ENCODE peak calls at places on chromosomes 11 and 22, in ten cellular contexts. One of them, this sample, is unnamed.

GRCh38 chr11:132284048-132284447 is 913.6 kb downstream of the NTM start:
- DNase-seq in fibroblast of lung: no peak
- DNase-seq in uterus: no peak
- DNase-seq in thoracic aorta: no peak
- DNase-seq in epithelial cell of prostate: no peak
- DNase-seq in heart right ventricle: no peak
- DNase-seq in right lobe of liver: no peak
- DNase-seq in body of pancreas: no peak
- DNase-seq in A549: no peak
- DNase-seq in neuronal stem cell: no peak
- DNase-seq in this sample: no peak

GRCh38 chr11:19025799-19026406 is 34.6 kb downstream of the MRGPRX2 start:
- DNase-seq in thoracic aorta: no peak
- DNase-seq in fibroblast of lung: no peak
- DNase-seq in uterus: no peak
- DNase-seq in heart right ventricle: peak
- DNase-seq in epithelial cell of prostate: no peak
- DNase-seq in body of pancreas: no peak
- DNase-seq in A549: no peak
- DNase-seq in right lobe of liver: no peak
- DNase-seq in neuronal stem cell: no peak
- DNase-seq in this sample: no peak

GRCh38 chr11:68138256-68138655 is 17.1 kb upstream of the CHKA start:
- DNase-seq in fibroblast of lung: no peak
- DNase-seq in right lobe of liver: no peak
- DNase-seq in A549: no peak
- DNase-seq in body of pancreas: no peak
- DNase-seq in epithelial cell of prostate: no peak
- DNase-seq in thoracic aorta: no peak
- DNase-seq in uterus: no peak
- DNase-seq in neuronal stem cell: no peak
- DNase-seq in heart right ventricle: no peak
- DNase-seq in this sample: no peak

GRCh38 chr11:65424200-65425104 is 1.9 kb downstream of the NEAT1 start:
- DNase-seq in fibroblast of lung: peak
- DNase-seq in uterus: peak
- DNase-seq in body of pancreas: peak
- DNase-seq in epithelial cell of prostate: no peak
- DNase-seq in heart right ventricle: peak
- DNase-seq in A549: no peak
- DNase-seq in right lobe of liver: peak
- DNase-seq in neuronal stem cell: no peak
- DNase-seq in thoracic aorta: no peak
- DNase-seq in this sample: no peak

GRCh38 chr11:119920666-119921065 is 191.7 kb upstream of the NECTIN1 start:
- DNase-seq in A549: no peak
- DNase-seq in fibroblast of lung: no peak
- DNase-seq in heart right ventricle: no peak
- DNase-seq in body of pancreas: no peak
- DNase-seq in neuronal stem cell: no peak
- DNase-seq in epithelial cell of prostate: no peak
- DNase-seq in thoracic aorta: no peak
- DNase-seq in uterus: no peak
- DNase-seq in right lobe of liver: no peak
- DNase-seq in this sample: no peak

GRCh38 chr11:116328410-116328809 is 444.4 kb downstream of the BUD13 start:
- DNase-seq in body of pancreas: no peak
- DNase-seq in right lobe of liver: no peak
- DNase-seq in epithelial cell of prostate: no peak
- DNase-seq in A549: no peak
- DNase-seq in thoracic aorta: no peak
- DNase-seq in neuronal stem cell: no peak
- DNase-seq in heart right ventricle: no peak
- DNase-seq in uterus: no peak
- DNase-seq in fibroblast of lung: no peak
- DNase-seq in this sample: no peak

GRCh38 chr11:28457481-28458145 is 349.4 kb downstream of the METTL15 start:
- DNase-seq in uterus: no peak
- DNase-seq in neuronal stem cell: no peak
- DNase-seq in heart right ventricle: no peak
- DNase-seq in body of pancreas: no peak
- DNase-seq in thoracic aorta: no peak
- DNase-seq in epithelial cell of prostate: no peak
- DNase-seq in right lobe of liver: no peak
- DNase-seq in fibroblast of lung: no peak
- DNase-seq in A549: no peak
- DNase-seq in this sample: no peak

GRCh38 chr11:64766881-64767280 is 7.1 kb upstream of the PYGM start:
- DNase-seq in body of pancreas: no peak
- DNase-seq in uterus: no peak
- DNase-seq in fibroblast of lung: no peak
- DNase-seq in thoracic aorta: no peak
- DNase-seq in heart right ventricle: no peak
- DNase-seq in A549: no peak
- DNase-seq in right lobe of liver: no peak
- DNase-seq in epithelial cell of prostate: no peak
- DNase-seq in neuronal stem cell: no peak
- DNase-seq in this sample: no peak

GRCh38 chr11:62804310-62805043 is 763 bp downstream of the NXF1 start:
- DNase-seq in fibroblast of lung: peak
- DNase-seq in uterus: no peak
- DNase-seq in epithelial cell of prostate: no peak
- DNase-seq in A549: no peak
- DNase-seq in body of pancreas: no peak
- DNase-seq in neuronal stem cell: no peak
- DNase-seq in heart right ventricle: no peak
- DNase-seq in right lobe of liver: no peak
- DNase-seq in thoracic aorta: no peak
- DNase-seq in this sample: no peak

GRCh38 chr22:49992921-49993648 is 19.5 kb downstream of the IL17REL start:
- DNase-seq in neuronal stem cell: no peak
- DNase-seq in right lobe of liver: peak
- DNase-seq in body of pancreas: peak
- DNase-seq in A549: peak
- DNase-seq in fibroblast of lung: peak
- DNase-seq in heart right ventricle: peak
- DNase-seq in uterus: peak
- DNase-seq in thoracic aorta: peak
- DNase-seq in epithelial cell of prostate: no peak
- DNase-seq in this sample: peak

GRCh38 chr22:43207849-43208702 is 21.1 kb upstream of the TTLL12 start:
- DNase-seq in epithelial cell of prostate: no peak
- DNase-seq in uterus: no peak
- DNase-seq in heart right ventricle: no peak
- DNase-seq in right lobe of liver: no peak
- DNase-seq in A549: no peak
- DNase-seq in neuronal stem cell: no peak
- DNase-seq in body of pancreas: no peak
- DNase-seq in fibroblast of lung: no peak
- DNase-seq in thoracic aorta: no peak
- DNase-seq in this sample: no peak

GRCh38 chr11:44835979-44836378 is 109.2 kb downstream of the TSPAN18 start:
- DNase-seq in heart right ventricle: no peak
- DNase-seq in fibroblast of lung: no peak
- DNase-seq in uterus: no peak
- DNase-seq in right lobe of liver: no peak
- DNase-seq in epithelial cell of prostate: no peak
- DNase-seq in A549: no peak
- DNase-seq in neuronal stem cell: no peak
- DNase-seq in thoracic aorta: no peak
- DNase-seq in body of pancreas: no peak
- DNase-seq in this sample: no peak

DNA sequence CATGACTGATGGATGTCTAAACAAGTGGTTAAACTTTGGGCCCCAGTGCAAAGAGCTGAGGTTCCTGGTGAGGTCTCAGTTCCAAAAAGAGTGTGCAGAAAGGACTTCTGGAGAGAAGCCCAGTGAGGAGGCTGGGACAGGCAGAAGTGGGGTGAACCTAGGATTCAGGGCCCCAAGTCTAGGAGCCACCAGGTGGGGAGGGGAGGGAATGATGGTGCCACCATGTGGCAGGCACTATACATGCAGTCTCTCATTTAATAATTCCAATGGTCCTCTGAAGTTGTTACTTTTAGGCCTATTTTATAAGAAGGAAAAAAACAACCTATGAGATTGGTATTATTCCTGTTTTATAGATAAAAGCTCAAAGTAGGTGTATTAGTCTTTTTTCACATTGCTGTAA is 102.0 kb downstream of the INSC start:
- DNase-seq in body of pancreas: no peak
- DNase-seq in heart right ventricle: no peak
- DNase-seq in A549: no peak
- DNase-seq in fibroblast of lung: no peak
- DNase-seq in thoracic aorta: no peak
- DNase-seq in right lobe of liver: no peak
- DNase-seq in neuronal stem cell: no peak
- DNase-seq in epithelial cell of prostate: no peak
- DNase-seq in uterus: no peak
- DNase-seq in this sample: no peak
- H3K27ac ChIP-seq in body of pancreas: no peak
- H3K27ac ChIP-seq in heart right ventricle: no peak
- H3K27ac ChIP-seq in A549: no peak
- H3K27ac ChIP-seq in fibroblast of lung: no peak
- H3K27ac ChIP-seq in thoracic aorta: no peak
- H3K27ac ChIP-seq in right lobe of liver: no peak
- H3K27ac ChIP-seq in neuronal stem cell: no peak
- H3K27ac ChIP-seq in epithelial cell of prostate: no peak
- H3K27ac ChIP-seq in uterus: no peak
- H3K27ac ChIP-seq in this sample: no peak

GRCh38 chr22:25496396-25497064 is 67.9 kb upstream of the GRK3 start:
- DNase-seq in body of pancreas: no peak
- DNase-seq in neuronal stem cell: no peak
- DNase-seq in thoracic aorta: no peak
- DNase-seq in epithelial cell of prostate: no peak
- DNase-seq in right lobe of liver: no peak
- DNase-seq in fibroblast of lung: peak
- DNase-seq in heart right ventricle: no peak
- DNase-seq in A549: no peak
- DNase-seq in uterus: no peak
- DNase-seq in this sample: no peak
- H3K27ac ChIP-seq in body of pancreas: no peak
- H3K27ac ChIP-seq in neuronal stem cell: no peak
- H3K27ac ChIP-seq in thoracic aorta: no peak
- H3K27ac ChIP-seq in epithelial cell of prostate: no peak
- H3K27ac ChIP-seq in right lobe of liver: no peak
- H3K27ac ChIP-seq in fibroblast of lung: no peak
- H3K27ac ChIP-seq in heart right ventricle: no peak
- H3K27ac ChIP-seq in A549: no peak
- H3K27ac ChIP-seq in uterus: no peak
- H3K27ac ChIP-seq in this sample: no peak

DNA sequence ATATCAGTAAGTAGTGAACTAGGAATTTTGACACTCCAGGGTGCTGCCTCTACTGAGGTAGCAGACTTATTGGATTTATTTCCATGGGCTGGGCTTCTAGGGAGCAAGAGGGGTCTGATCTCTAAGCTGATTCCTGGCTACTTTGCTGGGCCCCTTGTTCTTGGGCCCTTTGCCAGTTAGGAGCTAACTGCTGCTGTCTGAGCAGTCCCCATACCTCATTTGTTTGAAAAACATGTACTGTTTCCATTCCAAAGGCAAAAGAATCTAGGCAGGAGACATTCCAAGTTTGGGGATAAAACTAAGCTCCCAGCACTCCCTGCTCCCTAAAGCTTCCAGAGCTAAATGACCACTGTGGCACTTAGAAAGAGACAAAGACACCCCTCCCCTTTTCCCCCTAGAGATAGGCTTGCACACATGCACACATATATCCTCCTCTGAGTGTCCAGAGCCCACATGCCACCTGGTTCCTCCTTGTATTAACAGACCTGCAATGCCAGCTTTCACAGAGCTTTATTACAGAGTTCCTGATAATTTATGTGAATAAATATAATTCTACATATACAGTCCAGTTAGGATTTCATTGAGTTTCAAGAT is 22.7 kb upstream of the RRM1 start:
- DNase-seq in epithelial cell of prostate: no peak
- DNase-seq in heart right ventricle: no peak
- DNase-seq in right lobe of liver: no peak
- DNase-seq in body of pancreas: no peak
- DNase-seq in thoracic aorta: no peak
- DNase-seq in uterus: no peak
- DNase-seq in fibroblast of lung: no peak
- DNase-seq in A549: no peak
- DNase-seq in neuronal stem cell: peak
- DNase-seq in this sample: no peak
- H3K27ac ChIP-seq in epithelial cell of prostate: no peak
- H3K27ac ChIP-seq in heart right ventricle: no peak
- H3K27ac ChIP-seq in right lobe of liver: no peak
- H3K27ac ChIP-seq in body of pancreas: no peak
- H3K27ac ChIP-seq in thoracic aorta: no peak
- H3K27ac ChIP-seq in uterus: peak
- H3K27ac ChIP-seq in fibroblast of lung: no peak
- H3K27ac ChIP-seq in A549: no peak
- H3K27ac ChIP-seq in neuronal stem cell: peak
- H3K27ac ChIP-seq in this sample: no peak

GRCh38 chr11:130876100-130876499 is 40.2 kb downstream of the SNX19 start:
- DNase-seq in body of pancreas: no peak
- DNase-seq in right lobe of liver: no peak
- DNase-seq in thoracic aorta: no peak
- DNase-seq in heart right ventricle: no peak
- DNase-seq in uterus: no peak
- DNase-seq in epithelial cell of prostate: no peak
- DNase-seq in neuronal stem cell: no peak
- DNase-seq in A549: no peak
- DNase-seq in fibroblast of lung: no peak
- DNase-seq in this sample: no peak

GRCh38 chr11:130874396-130874795 is 41.9 kb downstream of the SNX19 start:
- DNase-seq in thoracic aorta: no peak
- DNase-seq in right lobe of liver: no peak
- DNase-seq in neuronal stem cell: no peak
- DNase-seq in epithelial cell of prostate: no peak
- DNase-seq in A549: no peak
- DNase-seq in uterus: no peak
- DNase-seq in heart right ventricle: no peak
- DNase-seq in fibroblast of lung: no peak
- DNase-seq in body of pancreas: no peak
- DNase-seq in this sample: no peak

GRCh38 chr11:130877532-130877931 is 38.7 kb downstream of the SNX19 start:
- DNase-seq in fibroblast of lung: no peak
- DNase-seq in right lobe of liver: no peak
- DNase-seq in heart right ventricle: no peak
- DNase-seq in A549: no peak
- DNase-seq in body of pancreas: no peak
- DNase-seq in uterus: no peak
- DNase-seq in thoracic aorta: no peak
- DNase-seq in neuronal stem cell: no peak
- DNase-seq in epithelial cell of prostate: no peak
- DNase-seq in this sample: no peak

GRCh38 chr11:130874955-130875531 is 41.2 kb downstream of the SNX19 start:
- DNase-seq in A549: no peak
- DNase-seq in heart right ventricle: no peak
- DNase-seq in epithelial cell of prostate: no peak
- DNase-seq in thoracic aorta: no peak
- DNase-seq in body of pancreas: no peak
- DNase-seq in fibroblast of lung: no peak
- DNase-seq in right lobe of liver: no peak
- DNase-seq in neuronal stem cell: no peak
- DNase-seq in uterus: no peak
- DNase-seq in this sample: no peak

DNA sequence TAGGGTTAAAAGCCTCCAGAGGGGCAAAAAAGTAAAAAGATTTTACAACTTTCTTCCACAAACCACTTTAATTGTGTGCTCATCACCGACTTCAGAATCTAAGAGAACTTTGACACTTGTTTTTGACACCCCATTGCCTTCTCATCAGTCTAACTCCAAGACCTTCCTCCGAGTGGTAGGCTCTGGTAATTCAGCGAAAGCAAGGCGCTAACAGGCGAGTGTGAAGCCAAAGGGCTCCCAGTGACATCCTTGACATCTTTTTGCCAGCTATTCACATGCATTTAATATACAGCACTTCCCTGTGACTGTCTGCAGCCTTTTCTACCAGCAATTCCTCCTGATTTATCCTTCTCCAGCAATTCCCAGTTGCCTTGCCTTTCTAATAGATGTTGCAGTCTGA is 39.3 kb downstream of the SNX19 start:
- DNase-seq in A549: no peak
- DNase-seq in epithelial cell of prostate: no peak
- DNase-seq in heart right ventricle: no peak
- DNase-seq in neuronal stem cell: no peak
- DNase-seq in uterus: no peak
- DNase-seq in thoracic aorta: no peak
- DNase-seq in right lobe of liver: no peak
- DNase-seq in fibroblast of lung: no peak
- DNase-seq in body of pancreas: no peak
- DNase-seq in this sample: no peak
- H3K27ac ChIP-seq in A549: no peak
- H3K27ac ChIP-seq in epithelial cell of prostate: no peak
- H3K27ac ChIP-seq in heart right ventricle: no peak
- H3K27ac ChIP-seq in neuronal stem cell: no peak
- H3K27ac ChIP-seq in uterus: no peak
- H3K27ac ChIP-seq in thoracic aorta: peak
- H3K27ac ChIP-seq in right lobe of liver: no peak
- H3K27ac ChIP-seq in fibroblast of lung: no peak
- H3K27ac ChIP-seq in body of pancreas: no peak
- H3K27ac ChIP-seq in this sample: no peak

This sample was measured in H9.